ENCODE peak calls at places on chromosomes 6 and 20, in eight cellular contexts. J, Z, H, T, O, U, Y and K are unnamed samples. For H3K4me1 and H3K9me3, the result is how much of the 10 kb centered on the place peaks cover.

GRCh38 chr20:51450221-51450712 is 92.3 kb downstream of the NFATC2 start:
- DNase-seq in J (peak), Z (no peak), H (no peak), T (no peak), O (no peak), U (no peak), Y (no peak), K (no peak)

GRCh38 chr20:43751167-43752050 is 24.6 kb upstream of the GTSF1L start:
- DNase-seq in J (peak), Z (no peak), H (no peak), T (no peak), O (peak), U (no peak), Y (no peak), K (peak)

GRCh38 chr20:58703765-58704331 is 11.2 kb downstream of the NPEPL1 start:
- DNase-seq in J (no peak), Z (no peak), H (no peak), T (no peak), O (no peak), U (no peak), Y (no peak), K (no peak)

GRCh38 chr20:45962031-45962755 is 9.8 kb downstream of the ZNF335 start:
- DNase-seq in J (no peak), Z (no peak), H (peak), T (no peak), O (no peak), U (no peak), Y (no peak), K (no peak)

GRCh38 chr6:28802417-28803336 is 121.1 kb downstream of the TRIM27 start:
- DNase-seq in J (peak), Z (no peak), H (no peak), T (no peak), O (no peak), U (no peak), Y (no peak), K (no peak)

GRCh38 chr20:36035720-36036119 is 67.3 kb downstream of the CNBD2 start:
- DNase-seq in J (no peak), Z (no peak), H (no peak), T (no peak), O (no peak), U (no peak), Y (no peak), K (no peak)

GRCh38 chr6:144659202-144659731 is 374.1 kb downstream of the UTRN start:
- DNase-seq in J (no peak), Z (peak), H (no peak), T (no peak), O (no peak), U (peak), Y (no peak), K (peak)

GRCh38 chr20:37305079-37305478 is 15.6 kb downstream of the MANBAL start:
- DNase-seq in J (peak), Z (no peak), H (no peak), T (no peak), O (no peak), U (no peak), Y (no peak), K (no peak)

GRCh38 chr20:43717616-43717995 is 9.2 kb downstream of the GTSF1L start:
- DNase-seq in J (no peak), Z (no peak), H (no peak), T (no peak), O (no peak), U (no peak), Y (no peak), K (no peak)

GRCh38 chr6:32175322-32175710 is 568 bp downstream of the AGPAT1 start:
- DNase-seq in J (peak), Z (no peak), H (no peak), T (peak), O (no peak), U (no peak), Y (no peak), K (no peak)

GRCh38 chr6:113855500-113856010 is 1.6 kb upstream of the MARCKS start:
- DNase-seq in J (no peak), Z (no peak), H (no peak), T (peak), O (peak), U (peak), Y (no peak), K (no peak)

GRCh38 chr6:17027441-17027840 is 74.4 kb upstream of the STMND1 start:
- DNase-seq in J (no peak), Z (no peak), H (no peak), T (no peak), O (no peak), U (no peak), Y (no peak), K (no peak)

GRCh38 chr6:122389704-122390103 is 9.7 kb upstream of the HSF2 start:
- DNase-seq in J (no peak), Z (no peak), H (no peak), T (no peak), O (no peak), U (no peak), Y (no peak), K (no peak)

GRCh38 chr20:63577317-63577894 is 3.4 kb upstream of the HELZ2 start:
- DNase-seq in J (no peak), Z (no peak), H (no peak), T (no peak), O (no peak), U (no peak), Y (no peak), K (no peak)

GRCh38 chr20:63977392-63978276 is 1.8 kb downstream of the SAMD10 start:
- DNase-seq in J (no peak), Z (no peak), H (no peak), T (peak), O (no peak), U (no peak), Y (peak), K (no peak)

GRCh38 chr20:11810316-11811130 is 107.2 kb upstream of the BTBD3 start:
- DNase-seq in J (no peak), Z (no peak), H (no peak), T (no peak), O (no peak), U (no peak), Y (no peak), K (no peak)

GRCh38 chr6:17831135-17831534 is 124.4 kb upstream of the NUP153 start:
- DNase-seq in J (no peak), Z (no peak), H (no peak), T (no peak), O (no peak), U (no peak), Y (no peak), K (no peak)

GRCh38 chr6:24376875-24377274 is 19.0 kb upstream of the DCDC2 start:
- DNase-seq in J (no peak), Z (no peak), H (no peak), T (no peak), O (no peak), U (no peak), Y (no peak), K (no peak)

GRCh38 chr6:88422831-88423230 is 256.7 kb upstream of the CNR1 start:
- DNase-seq in J (no peak), Z (no peak), H (no peak), T (no peak), O (no peak), U (no peak), Y (no peak), K (no peak)

GRCh38 chr6:40848038-40848437 is 191.0 kb downstream of the UNC5CL start:
- DNase-seq in J (no peak), Z (no peak), H (no peak), T (no peak), O (no peak), U (no peak), Y (no peak), K (no peak)

GRCh38 chr6:163944897-163945296 is 530.4 kb downstream of the QKI start:
- DNase-seq in J (no peak), Z (no peak), H (no peak), T (no peak), O (no peak), U (no peak), Y (no peak), K (no peak)

GRCh38 chr20:3313681-3314080 is 74.7 kb upstream of the SLC4A11 start:
- DNase-seq in J (peak), Z (no peak), H (no peak), T (no peak), O (no peak), U (peak), Y (no peak), K (no peak)

GRCh38 chr20:51650685-51651134 is 108.2 kb upstream of the NFATC2 start:
- DNase-seq in J (no peak), Z (no peak), H (no peak), T (no peak), O (no peak), U (no peak), Y (no peak), K (no peak)

GRCh38 chr6:16438677-16439615 is 200.6 kb downstream of the GMPR start:
- DNase-seq in J (no peak), Z (no peak), H (no peak), T (no peak), O (no peak), U (peak), Y (peak), K (peak)

GRCh38 chr6:160678744-160679401 is 14.8 kb upstream of the LPA start:
- DNase-seq in J (no peak), Z (no peak), H (no peak), T (no peak), O (no peak), U (peak), Y (no peak), K (no peak)

GRCh38 chr6:160678230-160678629 is 14.2 kb upstream of the LPA start:
- DNase-seq in J (no peak), Z (no peak), H (no peak), T (no peak), O (no peak), U (no peak), Y (no peak), K (no peak)

GRCh38 chr6:160679402-160679769 is 15.3 kb upstream of the LPA start:
- DNase-seq in J (no peak), Z (no peak), H (no peak), T (no peak), O (no peak), U (peak), Y (no peak), K (no peak)
- H3K4me3 ChIP-seq in J (no peak), Z (no peak), H (no peak), T (no peak), O (peak), U (peak), Y (no peak), K (no peak)

GRCh38 chr20:532530-532929 is 11.1 kb downstream of the CSNK2A1 start:
- DNase-seq in J (no peak), Z (no peak), H (no peak), T (no peak), O (no peak), U (no peak), Y (no peak), K (no peak)
- H3K4me1 ChIP-seq in J (under half), Z (under half), H (under half), T (under half), O (half or more), U (under half), Y (under half), K (under half)

GRCh38 chr6:920512-920911 is 227.6 kb upstream of the EXOC2 start:
- DNase-seq in J (no peak), Z (no peak), H (no peak), T (no peak), O (no peak), U (no peak), Y (no peak), K (no peak)

GRCh38 chr6:917296-917695 is 224.4 kb upstream of the EXOC2 start:
- DNase-seq in J (no peak), Z (no peak), H (no peak), T (no peak), O (no peak), U (no peak), Y (no peak), K (no peak)

GRCh38 chr6:921400-921799 is 228.5 kb upstream of the EXOC2 start:
- DNase-seq in J (no peak), Z (no peak), H (no peak), T (no peak), O (no peak), U (no peak), Y (no peak), K (no peak)

GRCh38 chr6:917939-918338 is 225.0 kb upstream of the EXOC2 start:
- DNase-seq in J (no peak), Z (no peak), H (no peak), T (no peak), O (no peak), U (no peak), Y (no peak), K (no peak)

DNA sequence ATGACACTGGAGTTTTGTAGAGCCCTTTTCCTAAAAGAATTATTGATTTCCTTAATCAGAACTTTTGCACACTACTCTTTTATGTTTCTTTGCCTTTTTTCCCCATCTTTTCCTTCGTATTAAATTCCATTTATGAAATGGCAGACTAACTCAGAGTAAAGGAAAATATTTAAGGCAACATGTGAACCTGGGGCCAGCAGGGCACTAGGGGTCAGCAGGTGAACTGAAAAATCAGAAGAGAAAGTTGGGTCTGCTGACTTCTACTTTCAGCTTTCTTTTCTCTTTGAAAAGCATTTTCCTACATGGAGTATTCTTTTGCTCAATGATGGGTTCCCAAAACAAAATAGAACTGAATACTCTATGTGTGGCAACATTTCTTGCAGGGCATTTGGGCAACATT is 226.6 kb upstream of the EXOC2 start:
- DNase-seq in J (no peak), Z (no peak), H (no peak), T (no peak), O (no peak), U (no peak), Y (no peak), K (no peak)
- H3K9me3 ChIP-seq in J (under half), Z (under half), H (under half), T (under half), O (under half), U (under half), Y (under half), K (under half)

GRCh38 chr20:33883164-33883563 is 72.0 kb downstream of the CHMP4B start:
- DNase-seq in J (no peak), Z (no peak), H (no peak), T (no peak), O (no peak), U (no peak), Y (no peak), K (no peak)

GRCh38 chr20:33882018-33882417 is 70.9 kb downstream of the CHMP4B start:
- DNase-seq in J (no peak), Z (no peak), H (no peak), T (no peak), O (no peak), U (no peak), Y (no peak), K (no peak)

GRCh38 chr20:33880396-33880795 is 69.2 kb downstream of the CHMP4B start:
- DNase-seq in J (no peak), Z (no peak), H (no peak), T (no peak), O (no peak), U (no peak), Y (no peak), K (no peak)

GRCh38 chr20:33882481-33882880 is 71.3 kb downstream of the CHMP4B start:
- DNase-seq in J (no peak), Z (no peak), H (no peak), T (no peak), O (no peak), U (no peak), Y (no peak), K (no peak)

GRCh38 chr20:33884633-33885032 is 73.5 kb downstream of the CHMP4B start:
- DNase-seq in J (no peak), Z (no peak), H (no peak), T (no peak), O (no peak), U (no peak), Y (no peak), K (no peak)
- H3K4me3 ChIP-seq in J (no peak), Z (no peak), H (no peak), T (no peak), O (no peak), U (no peak), Y (no peak), K (no peak)

GRCh38 chr6:118886641-118887040 is 7.3 kb upstream of the ASF1A start:
- DNase-seq in J (peak), Z (no peak), H (no peak), T (no peak), O (no peak), U (no peak), Y (no peak), K (no peak)

GRCh38 chr6:118881440-118882313 is 12.3 kb upstream of the ASF1A start:
- DNase-seq in J (peak), Z (no peak), H (no peak), T (no peak), O (no peak), U (no peak), Y (no peak), K (no peak)

GRCh38 chr6:118877806-118878205 is 16.1 kb upstream of the ASF1A start:
- DNase-seq in J (no peak), Z (no peak), H (no peak), T (no peak), O (no peak), U (no peak), Y (no peak), K (no peak)

GRCh38 chr6:118876814-118877213 is 17.1 kb upstream of the ASF1A start:
- DNase-seq in J (no peak), Z (no peak), H (no peak), T (no peak), O (no peak), U (no peak), Y (no peak), K (no peak)

GRCh38 chr6:118882314-118882905 is 11.5 kb upstream of the ASF1A start:
- DNase-seq in J (peak), Z (no peak), H (no peak), T (no peak), O (no peak), U (no peak), Y (no peak), K (no peak)
- H3K4me1 ChIP-seq in J (half or more), Z (half or more), H (under half), T (under half), O (under half), U (under half), Y (under half), K (half or more)

DNA sequence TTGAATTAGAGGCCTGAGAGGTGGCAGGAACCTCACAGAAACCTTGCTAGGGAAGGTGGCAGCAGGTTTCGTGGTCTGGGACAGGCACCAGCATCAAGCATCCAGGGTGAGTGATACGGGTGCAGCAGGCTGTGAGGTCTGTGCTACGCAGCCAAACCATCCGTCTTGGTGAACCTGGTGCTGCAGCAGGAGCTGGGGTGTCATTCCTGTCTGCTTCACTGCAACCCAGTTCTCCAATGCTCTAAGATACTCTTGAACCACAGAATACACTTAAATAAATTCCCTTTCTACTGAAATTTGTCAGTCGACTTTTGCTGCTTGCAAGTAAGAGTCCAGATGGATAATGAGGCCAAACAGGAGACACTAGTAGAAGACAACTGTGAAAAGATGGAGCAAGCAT is 9.7 kb upstream of the CBLN4 start:
- DNase-seq in J (no peak), Z (no peak), H (no peak), T (no peak), O (no peak), U (no peak), Y (no peak), K (no peak)
- H3K9me3 ChIP-seq in J (under half), Z (under half), H (under half), T (under half), O (under half), U (under half), Y (under half), K (under half)

GRCh38 chr6:169302255-169302654 is 48.6 kb upstream of the THBS2 start:
- DNase-seq in J (no peak), Z (no peak), H (peak), T (no peak), O (no peak), U (no peak), Y (no peak), K (no peak)
- H3K4me3 ChIP-seq in J (no peak), Z (no peak), H (no peak), T (no peak), O (no peak), U (no peak), Y (no peak), K (no peak)